ENCODE peak calls at places on chromosomes 2 and 18, in four cellular contexts. One of them, this sample, is unnamed.
A peak's percentile ranks its signal among the peaks of the same experiment; 100 is the strongest.

GRCh38 chr2:235966396-235966795 is 201.8 kb downstream of the GBX2 start:
- DNase-seq in HCT116: no peak
- DNase-seq in OCI-LY7: no peak
- DNase-seq in CD4-positive, alpha-beta memory T cell: no peak
- DNase-seq in this sample: no peak

GRCh38 chr2:232980683-232981082 is 32.4 kb downstream of the NGEF start:
- DNase-seq in CD4-positive, alpha-beta memory T cell: no peak
- DNase-seq in OCI-LY7: no peak
- DNase-seq in HCT116: no peak
- DNase-seq in this sample: no peak

GRCh38 chr2:237774811-237775553 is 23.6 kb upstream of the RBM44 start:
- DNase-seq in OCI-LY7: peak; percentile 68
- DNase-seq in HCT116: peak; percentile 56
- DNase-seq in CD4-positive, alpha-beta memory T cell: peak; percentile 21
- DNase-seq in this sample: peak; percentile 95

GRCh38 chr18:2348003-2348402 is 223.3 kb downstream of the METTL4 start:
- DNase-seq in CD4-positive, alpha-beta memory T cell: no peak
- DNase-seq in OCI-LY7: peak; percentile 21
- DNase-seq in HCT116: no peak
- DNase-seq in this sample: no peak

GRCh38 chr2:69988086-69988635 is 26.7 kb upstream of the ASPRV1 start:
- DNase-seq in CD4-positive, alpha-beta memory T cell: no peak
- DNase-seq in OCI-LY7: no peak
- DNase-seq in HCT116: no peak
- DNase-seq in this sample: no peak

GRCh38 chr2:236977199-236977883 is 108.3 kb upstream of the COPS8 start:
- DNase-seq in CD4-positive, alpha-beta memory T cell: no peak
- DNase-seq in HCT116: no peak
- DNase-seq in OCI-LY7: no peak
- DNase-seq in this sample: no peak

GRCh38 chr2:235494716-235495372 is 1.0 kb downstream of the AGAP1 start:
- DNase-seq in HCT116: no peak
- DNase-seq in OCI-LY7: no peak
- DNase-seq in CD4-positive, alpha-beta memory T cell: no peak
- DNase-seq in this sample: no peak

GRCh38 chr2:154945977-154946376 is 247.5 kb downstream of the KCNJ3 start:
- DNase-seq in HCT116: no peak
- DNase-seq in OCI-LY7: no peak
- DNase-seq in CD4-positive, alpha-beta memory T cell: no peak
- DNase-seq in this sample: no peak

GRCh38 chr2:23630111-23630480 is 245.1 kb downstream of the KLHL29 start:
- DNase-seq in CD4-positive, alpha-beta memory T cell: no peak
- DNase-seq in HCT116: no peak
- DNase-seq in OCI-LY7: no peak
- DNase-seq in this sample: no peak

GRCh38 chr2:57479994-57480393 is 566.6 kb upstream of the VRK2 start:
- DNase-seq in OCI-LY7: no peak
- DNase-seq in HCT116: peak; percentile 18
- DNase-seq in CD4-positive, alpha-beta memory T cell: no peak
- DNase-seq in this sample: no peak

GRCh38 chr2:29165362-29166236 is 50.4 kb downstream of the CLIP4 start:
- DNase-seq in HCT116: no peak
- DNase-seq in CD4-positive, alpha-beta memory T cell: no peak
- DNase-seq in OCI-LY7: no peak
- DNase-seq in this sample: peak; percentile 88

GRCh38 chr2:204486855-204487254 is 58.4 kb upstream of the PARD3B start:
- DNase-seq in CD4-positive, alpha-beta memory T cell: no peak
- DNase-seq in HCT116: no peak
- DNase-seq in OCI-LY7: no peak
- DNase-seq in this sample: no peak
- H3K4me3 ChIP-seq in CD4-positive, alpha-beta memory T cell: no peak overlapping the region
- H3K4me3 ChIP-seq in HCT116: no peak overlapping the region
- H3K4me3 ChIP-seq in OCI-LY7: no peak overlapping the region
- H3K4me3 ChIP-seq in this sample: no peak overlapping the region

GRCh38 chr18:38752430-38752829 is 1186.8 kb upstream of the CELF4 start:
- DNase-seq in OCI-LY7: no peak
- DNase-seq in HCT116: no peak
- DNase-seq in CD4-positive, alpha-beta memory T cell: no peak
- DNase-seq in this sample: no peak

GRCh38 chr18:38747153-38747552 is 1181.6 kb upstream of the CELF4 start:
- DNase-seq in CD4-positive, alpha-beta memory T cell: no peak
- DNase-seq in HCT116: no peak
- DNase-seq in OCI-LY7: no peak
- DNase-seq in this sample: no peak

GRCh38 chr18:38751211-38751610 is 1185.6 kb upstream of the CELF4 start:
- DNase-seq in OCI-LY7: no peak
- DNase-seq in HCT116: no peak
- DNase-seq in CD4-positive, alpha-beta memory T cell: no peak
- DNase-seq in this sample: no peak

GRCh38 chr18:38750786-38751185 is 1185.2 kb upstream of the CELF4 start:
- DNase-seq in OCI-LY7: no peak
- DNase-seq in CD4-positive, alpha-beta memory T cell: no peak
- DNase-seq in HCT116: no peak
- DNase-seq in this sample: no peak

GRCh38 chr18:38751897-38752296 is 1186.3 kb upstream of the CELF4 start:
- DNase-seq in OCI-LY7: no peak
- DNase-seq in CD4-positive, alpha-beta memory T cell: no peak
- DNase-seq in HCT116: no peak
- DNase-seq in this sample: no peak
- H3K4me3 ChIP-seq in OCI-LY7: no peak overlapping the region
- H3K4me3 ChIP-seq in CD4-positive, alpha-beta memory T cell: no peak overlapping the region
- H3K4me3 ChIP-seq in HCT116: no peak overlapping the region
- H3K4me3 ChIP-seq in this sample: no peak overlapping the region

GRCh38 chr2:241813806-241814570 is 5.0 kb downstream of the NEU4 start:
- DNase-seq in OCI-LY7: no peak
- DNase-seq in CD4-positive, alpha-beta memory T cell: peak; percentile 17
- DNase-seq in HCT116: no peak
- DNase-seq in this sample: no peak
- H3K4me3 ChIP-seq in OCI-LY7: no peak overlapping the region
- H3K4me3 ChIP-seq in CD4-positive, alpha-beta memory T cell: no peak overlapping the region
- H3K4me3 ChIP-seq in HCT116: no peak overlapping the region
- H3K4me3 ChIP-seq in this sample: no peak overlapping the region

GRCh38 chr2:197674060-197674459 is 1.3 kb downstream of the RFTN2 start:
- DNase-seq in HCT116: no peak
- DNase-seq in CD4-positive, alpha-beta memory T cell: no peak
- DNase-seq in OCI-LY7: no peak
- DNase-seq in this sample: no peak

GRCh38 chr2:197674546-197674945 is 841 bp downstream of the RFTN2 start:
- DNase-seq in CD4-positive, alpha-beta memory T cell: no peak
- DNase-seq in HCT116: no peak
- DNase-seq in OCI-LY7: no peak
- DNase-seq in this sample: no peak

GRCh38 chr2:197675711-197676188 is 363 bp upstream of the RFTN2 start:
- DNase-seq in HCT116: no peak
- DNase-seq in OCI-LY7: no peak
- DNase-seq in CD4-positive, alpha-beta memory T cell: no peak
- DNase-seq in this sample: no peak

GRCh38 chr2:197673606-197674005 is 1.8 kb downstream of the RFTN2 start:
- DNase-seq in OCI-LY7: no peak
- DNase-seq in CD4-positive, alpha-beta memory T cell: no peak
- DNase-seq in HCT116: no peak
- DNase-seq in this sample: no peak

DNA sequence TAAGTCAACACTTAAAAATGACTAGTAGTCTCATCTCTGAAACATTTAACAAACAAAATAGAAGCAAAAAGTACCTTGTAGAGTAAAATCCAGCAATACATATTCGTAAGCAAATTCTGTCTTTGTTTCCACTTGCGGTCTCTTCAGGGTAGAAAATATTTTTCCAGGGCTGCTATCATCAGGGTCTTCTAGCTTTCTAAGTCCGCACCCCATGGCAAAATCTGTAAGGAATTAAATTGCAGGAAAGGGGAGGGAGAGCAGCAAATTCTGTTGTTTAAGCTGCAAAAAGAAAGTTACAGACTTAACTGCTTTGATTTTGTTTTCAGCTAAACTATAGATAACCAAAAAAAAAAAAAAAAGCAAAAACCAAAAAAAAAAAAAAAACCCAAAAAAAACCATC is at the start of gene RFTN2:
- DNase-seq in HCT116: no peak
- DNase-seq in CD4-positive, alpha-beta memory T cell: no peak
- DNase-seq in OCI-LY7: no peak
- DNase-seq in this sample: no peak
- H3K4me3 ChIP-seq in HCT116: no peak within 1 kb of the TSS
- H3K4me3 ChIP-seq in CD4-positive, alpha-beta memory T cell: no peak within 1 kb of the TSS
- H3K4me3 ChIP-seq in OCI-LY7: no peak within 1 kb of the TSS
- H3K4me3 ChIP-seq in this sample: no peak within 1 kb of the TSS

GRCh38 chr2:219161097-219161496 is 482 bp upstream of the NHEJ1 start:
- DNase-seq in OCI-LY7: no peak
- DNase-seq in CD4-positive, alpha-beta memory T cell: no peak
- DNase-seq in HCT116: no peak
- DNase-seq in this sample: no peak

GRCh38 chr2:219158025-219158424 is 2.6 kb downstream of the NHEJ1 start:
- DNase-seq in HCT116: no peak
- DNase-seq in CD4-positive, alpha-beta memory T cell: no peak
- DNase-seq in OCI-LY7: no peak
- DNase-seq in this sample: no peak

GRCh38 chr2:219160186-219161017 is at the start of gene NHEJ1:
- DNase-seq in CD4-positive, alpha-beta memory T cell: peak; percentile 93
- DNase-seq in OCI-LY7: peak; percentile 91
- DNase-seq in HCT116: peak; percentile 88
- DNase-seq in this sample: peak; percentile 60

GRCh38 chr2:219158586-219158985 is 2.0 kb downstream of the NHEJ1 start:
- DNase-seq in OCI-LY7: no peak
- DNase-seq in HCT116: no peak
- DNase-seq in CD4-positive, alpha-beta memory T cell: no peak
- DNase-seq in this sample: no peak

GRCh38 chr2:219159771-219160185 is 837 bp downstream of the NHEJ1 start:
- DNase-seq in HCT116: no peak
- DNase-seq in OCI-LY7: no peak
- DNase-seq in CD4-positive, alpha-beta memory T cell: no peak
- DNase-seq in this sample: no peak
- H3K4me3 ChIP-seq in HCT116: peak overlapping the region; percentile 67
- H3K4me3 ChIP-seq in OCI-LY7: peak overlapping the region; percentile 73
- H3K4me3 ChIP-seq in CD4-positive, alpha-beta memory T cell: peak overlapping the region; percentile 70
- H3K4me3 ChIP-seq in this sample: peak overlapping the region; percentile 60

GRCh38 chr2:213234641-213235040 is 49.6 kb upstream of the SPAG16 start:
- DNase-seq in CD4-positive, alpha-beta memory T cell: no peak
- DNase-seq in OCI-LY7: no peak
- DNase-seq in HCT116: no peak
- DNase-seq in this sample: no peak

GRCh38 chr2:213235741-213236140 is 48.5 kb upstream of the SPAG16 start:
- DNase-seq in HCT116: no peak
- DNase-seq in OCI-LY7: no peak
- DNase-seq in CD4-positive, alpha-beta memory T cell: no peak
- DNase-seq in this sample: no peak

GRCh38 chr2:213238753-213239591 is 45.3 kb upstream of the SPAG16 start:
- DNase-seq in HCT116: peak; percentile 36
- DNase-seq in CD4-positive, alpha-beta memory T cell: no peak
- DNase-seq in OCI-LY7: no peak
- DNase-seq in this sample: no peak

GRCh38 chr2:213237251-213237650 is 47.0 kb upstream of the SPAG16 start:
- DNase-seq in HCT116: no peak
- DNase-seq in OCI-LY7: no peak
- DNase-seq in CD4-positive, alpha-beta memory T cell: no peak
- DNase-seq in this sample: no peak

DNA sequence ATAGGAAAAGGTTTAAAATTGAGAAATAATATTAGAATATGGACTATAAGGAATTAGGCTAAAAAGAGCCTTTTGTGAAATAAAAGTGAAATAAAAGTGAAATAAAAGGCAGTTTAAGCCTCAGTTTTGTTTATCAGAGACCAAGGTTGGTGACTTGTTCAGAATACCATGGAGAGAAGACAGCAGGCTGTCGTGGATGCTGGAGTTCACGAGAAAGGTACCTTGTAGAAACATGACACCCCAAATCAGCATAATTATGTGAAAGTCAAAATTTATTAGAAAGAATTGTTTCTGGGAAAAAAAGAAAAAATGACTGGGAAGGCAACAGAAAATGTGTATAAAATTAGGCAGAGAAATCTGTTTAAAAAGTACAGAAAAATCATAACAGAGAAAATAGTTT is 46.5 kb upstream of the SPAG16 start:
- DNase-seq in CD4-positive, alpha-beta memory T cell: no peak
- DNase-seq in OCI-LY7: no peak
- DNase-seq in HCT116: no peak
- DNase-seq in this sample: no peak
- H3K4me3 ChIP-seq in CD4-positive, alpha-beta memory T cell: no peak overlapping the region
- H3K4me3 ChIP-seq in OCI-LY7: no peak overlapping the region
- H3K4me3 ChIP-seq in HCT116: no peak overlapping the region
- H3K4me3 ChIP-seq in this sample: no peak overlapping the region

GRCh38 chr18:26551217-26551708 is 2.9 kb upstream of the KCTD1 start:
- DNase-seq in CD4-positive, alpha-beta memory T cell: no peak
- DNase-seq in HCT116: no peak
- DNase-seq in OCI-LY7: no peak
- DNase-seq in this sample: no peak
- H3K4me3 ChIP-seq in CD4-positive, alpha-beta memory T cell: no peak overlapping the region
- H3K4me3 ChIP-seq in HCT116: no peak overlapping the region
- H3K4me3 ChIP-seq in OCI-LY7: no peak overlapping the region
- H3K4me3 ChIP-seq in this sample: no peak overlapping the region

DNA sequence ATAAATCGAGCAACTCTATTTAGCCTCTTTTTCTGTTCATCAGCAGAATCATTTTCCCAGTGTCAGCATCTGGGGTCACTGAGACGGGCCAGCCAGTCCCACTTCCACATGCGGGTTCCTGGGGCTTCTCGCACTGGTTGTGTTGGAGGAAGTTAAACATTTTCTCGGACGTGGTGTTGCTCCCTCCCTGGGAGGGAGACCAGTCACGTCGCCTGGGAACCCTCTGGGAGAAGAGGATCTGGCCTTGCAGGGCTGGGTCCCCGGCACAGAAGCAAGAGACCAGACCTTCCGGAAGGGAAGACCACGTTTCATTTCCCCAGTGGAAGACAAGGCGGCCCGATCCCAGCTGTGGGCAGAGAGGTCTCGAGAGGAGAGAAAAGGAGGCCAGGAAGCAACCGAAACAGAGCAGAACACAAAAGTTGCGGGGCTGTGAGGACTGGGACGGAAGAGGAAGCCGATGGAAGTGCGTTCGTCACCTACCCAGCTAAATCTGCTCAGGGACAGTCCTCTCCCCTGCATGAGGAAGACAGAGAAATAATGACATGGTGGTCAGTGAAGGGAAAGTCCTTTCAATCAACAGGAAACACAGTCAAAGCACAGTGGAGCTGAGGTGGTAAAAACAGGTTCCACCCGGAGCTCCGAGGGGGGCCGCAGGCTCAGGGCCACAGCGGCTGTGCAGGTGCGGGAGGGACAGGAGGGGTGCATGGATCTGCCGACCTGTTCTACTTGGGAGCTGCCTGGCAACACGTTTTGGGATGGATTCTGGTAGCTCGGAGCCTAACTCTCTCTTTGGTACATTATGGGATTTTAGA is 144.4 kb downstream of the MBP start:
- DNase-seq in CD4-positive, alpha-beta memory T cell: no peak
- DNase-seq in OCI-LY7: no peak
- DNase-seq in HCT116: no peak
- DNase-seq in this sample: no peak
- H3K4me3 ChIP-seq in CD4-positive, alpha-beta memory T cell: no peak overlapping the region
- H3K4me3 ChIP-seq in OCI-LY7: no peak overlapping the region
- H3K4me3 ChIP-seq in HCT116: no peak overlapping the region
- H3K4me3 ChIP-seq in this sample: no peak overlapping the region

This sample was measured in LNCaP clone FGC.